ENCODE peak calls at places on chromosomes 11 and 22, in eight cellular contexts. V is left lobe of liver; R is stimulated activated CD4-positive, alpha-beta T cell treated with anti-CD3 and anti-CD28 coated beads, Interleukin-1b, Interleukin-23, amount 100 ng/mL, for 24 hours; E is posterior cingulate gyrus; F is T-cell; I is NCI-H524 treated with DMSO at 0.1 percent for 48 hours; P is Caki2; J is RKO. H is an unnamed sample.

GRCh38 chr22:35186492-35186891 is 70.8 kb upstream of the HMGXB4 start:
- DNase-seq in V (no peak), R (no peak), E (no peak), F (no peak), I (no peak), P (no peak), J (no peak), H (no peak)

GRCh38 chr11:2443406-2443805 is 908 bp downstream of the TRPM5 start:
- DNase-seq in V (no peak), R (no peak), E (no peak), F (no peak), I (no peak), P (no peak), J (no peak), H (no peak)

GRCh38 chr11:45407226-45407625 is 121.1 kb upstream of the SYT13 start:
- DNase-seq in V (no peak), R (no peak), E (no peak), F (no peak), I (no peak), P (no peak), J (no peak), H (no peak)

GRCh38 chr11:12746593-12747097 is 72.4 kb downstream of the TEAD1 start:
- DNase-seq in V (no peak), R (no peak), E (no peak), F (no peak), I (peak), P (peak), J (no peak), H (no peak)

GRCh38 chr11:63532799-63533475 is 3.7 kb upstream of the PLAAT4 start:
- DNase-seq in V (no peak), R (no peak), E (no peak), F (no peak), I (no peak), P (no peak), J (no peak), H (no peak)

GRCh38 chr22:35540600-35541253 is at the start of gene RASD2:
- DNase-seq in V (no peak), R (peak), E (peak), F (no peak), I (no peak), P (peak), J (peak), H (no peak)

GRCh38 chr11:128157423-128158298 is 429.7 kb downstream of the ETS1 start:
- DNase-seq in V (peak), R (peak), E (no peak), F (peak), I (peak), P (peak), J (peak), H (peak)

GRCh38 chr11:34647532-34647931 is 26.6 kb downstream of the EHF start:
- DNase-seq in V (no peak), R (no peak), E (no peak), F (no peak), I (no peak), P (no peak), J (no peak), H (no peak)

GRCh38 chr22:39486951-39487825 is 14.9 kb upstream of the MIEF1 start:
- DNase-seq in V (no peak), R (no peak), E (no peak), F (no peak), I (no peak), P (no peak), J (no peak), H (no peak)

GRCh38 chr11:117034901-117035300 is 63.3 kb downstream of the SIK3 start:
- DNase-seq in V (no peak), R (no peak), E (no peak), F (no peak), I (no peak), P (no peak), J (no peak), H (no peak)

GRCh38 chr11:100827934-100828661 is 141.0 kb downstream of the ARHGAP42 start:
- DNase-seq in V (no peak), R (no peak), E (no peak), F (no peak), I (no peak), P (peak), J (peak), H (no peak)

GRCh38 chr22:41762980-41763779 is 37.3 kb upstream of the CCDC134 start:
- DNase-seq in V (no peak), R (no peak), E (peak), F (no peak), I (no peak), P (no peak), J (no peak), H (no peak)

GRCh38 chr11:126231725-126232459 is 20.3 kb downstream of the FAM118B start:
- DNase-seq in V (no peak), R (no peak), E (no peak), F (no peak), I (no peak), P (no peak), J (no peak), H (peak)

GRCh38 chr22:50670513-50670912 is 2.1 kb upstream of the SHANK3 start:
- DNase-seq in V (no peak), R (no peak), E (no peak), F (no peak), I (no peak), P (no peak), J (no peak), H (no peak)

GRCh38 chr11:1823376-1824220 is 11.2 kb upstream of the SYT8 start:
- DNase-seq in V (no peak), R (no peak), E (no peak), F (no peak), I (no peak), P (no peak), J (no peak), H (no peak)

GRCh38 chr11:87892291-87892690 is 283.0 kb downstream of the RAB38 start:
- DNase-seq in V (no peak), R (no peak), E (no peak), F (no peak), I (no peak), P (no peak), J (no peak), H (no peak)

GRCh38 chr11:118012083-118012669 is 26.0 kb downstream of the IL10RA start:
- DNase-seq in V (no peak), R (no peak), E (no peak), F (no peak), I (no peak), P (peak), J (peak), H (no peak)

GRCh38 chr22:45671783-45672563 is at the start of gene ATXN10:
- DNase-seq in V (peak), R (peak), E (peak), F (peak), I (peak), P (peak), J (peak), H (peak)

GRCh38 chr22:46798366-46799057 is 36.1 kb downstream of the TBC1D22A start:
- DNase-seq in V (peak), R (peak), E (peak), F (peak), I (peak), P (peak), J (peak), H (no peak)

GRCh38 chr11:105230586-105230985 is 91.0 kb upstream of the CARD18 start:
- DNase-seq in V (no peak), R (no peak), E (no peak), F (no peak), I (no peak), P (peak), J (no peak), H (no peak)

GRCh38 chr22:48536691-48537591 is 1290.7 kb downstream of the BRD1 start:
- DNase-seq in V (no peak), R (no peak), E (peak), F (no peak), I (peak), P (no peak), J (no peak), H (peak)

GRCh38 chr22:41398921-41399320 is 17.2 kb downstream of the TEF start:
- DNase-seq in V (no peak), R (no peak), E (no peak), F (no peak), I (no peak), P (no peak), J (no peak), H (no peak)

GRCh38 chr11:134124660-134125451 is 56.0 kb downstream of the JAM3 start:
- DNase-seq in V (no peak), R (no peak), E (peak), F (no peak), I (no peak), P (no peak), J (no peak), H (peak)

GRCh38 chr11:71237853-71238252 is 14.5 kb downstream of the SHANK2 start:
- DNase-seq in V (peak), R (no peak), E (no peak), F (no peak), I (no peak), P (no peak), J (no peak), H (no peak)

GRCh38 chr11:76695133-76695532 is 24.6 kb upstream of the LRRC32 start:
- DNase-seq in V (no peak), R (no peak), E (no peak), F (no peak), I (no peak), P (no peak), J (no peak), H (no peak)

GRCh38 chr22:46040471-46041465 is 63.8 kb upstream of the WNT7B start:
- DNase-seq in V (peak), R (no peak), E (no peak), F (no peak), I (no peak), P (no peak), J (no peak), H (no peak)

GRCh38 chr11:56705784-56706396 is 7.0 kb downstream of the OR9G1 start:
- DNase-seq in V (no peak), R (no peak), E (no peak), F (no peak), I (no peak), P (no peak), J (no peak), H (no peak)

GRCh38 chr22:38490915-38491314 is 15.2 kb downstream of the DDX17 start:
- DNase-seq in V (peak), R (no peak), E (no peak), F (no peak), I (no peak), P (peak), J (no peak), H (no peak)

GRCh38 chr11:64348611-64349387 is 8.8 kb downstream of the CCDC88B start:
- DNase-seq in V (no peak), R (no peak), E (no peak), F (no peak), I (peak), P (no peak), J (no peak), H (no peak)

GRCh38 chr22:39534092-39534506 is 1.6 kb upstream of the RPS19BP1 start:
- DNase-seq in V (no peak), R (no peak), E (no peak), F (no peak), I (no peak), P (no peak), J (no peak), H (no peak)

GRCh38 chr11:111631666-111632039 is 29.4 kb downstream of the SIK2 start:
- DNase-seq in V (no peak), R (no peak), E (no peak), F (no peak), I (no peak), P (peak), J (peak), H (no peak)

GRCh38 chr11:72617080-72617744 is 57.0 kb downstream of the PDE2A start:
- DNase-seq in V (no peak), R (no peak), E (peak), F (no peak), I (no peak), P (no peak), J (no peak), H (peak)

GRCh38 chr22:21012446-21013407 is 2.2 kb upstream of the P2RX6 start:
- DNase-seq in V (no peak), R (no peak), E (no peak), F (no peak), I (peak), P (no peak), J (no peak), H (no peak)

GRCh38 chr11:1228921-1229451 is 6.1 kb downstream of the MUC5B start:
- DNase-seq in V (no peak), R (no peak), E (no peak), F (no peak), I (no peak), P (no peak), J (no peak), H (no peak)

GRCh38 chr11:130673698-130674097 is 225.3 kb downstream of the ADAMTS15 start:
- DNase-seq in V (no peak), R (no peak), E (no peak), F (no peak), I (no peak), P (no peak), J (no peak), H (no peak)

GRCh38 chr22:28728621-28729313 is 12.9 kb downstream of the CHEK2 start:
- DNase-seq in V (no peak), R (no peak), E (no peak), F (no peak), I (no peak), P (peak), J (no peak), H (no peak)

H was measured in hippocampal formation.